ENCODE peak calls at places on chromosomes 6 and 20, in nine cellular contexts. T is GM10248, N is foreskin fibroblast, V is KG1, L is heart left ventricle, K is cerebellum, F is endothelial cell of umbilical vein, G is natural killer cell, W is hepatocyte. H is an unnamed sample.

GRCh38 chr6:4935981-4936680 is 67.7 kb downstream of the RPP40 start:
- DNase-seq in T (no peak), N (no peak), V (no peak), L (no peak), K (no peak), F (no peak), G (no peak), W (no peak), H (no peak)

GRCh38 chr6:43395822-43396221 is 26.4 kb upstream of the ZNF318 start:
- DNase-seq in T (no peak), N (no peak), V (no peak), L (peak), K (peak), F (no peak), G (no peak), W (no peak), H (no peak)

GRCh38 chr6:28764014-28764723 is 159.6 kb downstream of the TRIM27 start:
- DNase-seq in T (no peak), N (no peak), V (no peak), L (no peak), K (no peak), F (no peak), G (no peak), W (no peak), H (no peak)

GRCh38 chr20:63830821-63831593 is at the start of gene ZBTB46:
- DNase-seq in T (peak), N (peak), V (no peak), L (peak), K (peak), F (no peak), G (no peak), W (peak), H (peak)

GRCh38 chr6:169894377-169894960 is 143.0 kb downstream of the ERMARD start:
- DNase-seq in T (no peak), N (no peak), V (no peak), L (no peak), K (no peak), F (no peak), G (no peak), W (no peak), H (no peak)

GRCh38 chr6:33313709-33314514 is at the start of gene TAPBP:
- DNase-seq in T (peak), N (peak), V (peak), L (peak), K (peak), F (peak), G (peak), W (peak), H (peak)

GRCh38 chr6:111993342-111993741 is 60.6 kb upstream of the CCN6 start:
- DNase-seq in T (no peak), N (no peak), V (no peak), L (no peak), K (no peak), F (no peak), G (no peak), W (no peak), H (no peak)

GRCh38 chr6:18997375-18997826 is 610.3 kb downstream of the RNF144B start:
- DNase-seq in T (peak), N (no peak), V (no peak), L (no peak), K (peak), F (peak), G (no peak), W (peak), H (peak)

GRCh38 chr6:152948150-152948768 is 34.6 kb downstream of the FBXO5 start:
- DNase-seq in T (peak), N (peak), V (peak), L (no peak), K (peak), F (peak), G (no peak), W (peak), H (peak)

GRCh38 chr6:160519603-160520042 is 144.5 kb downstream of the LPA start:
- DNase-seq in T (peak), N (peak), V (no peak), L (no peak), K (no peak), F (peak), G (no peak), W (no peak), H (no peak)

GRCh38 chr20:31593221-31594001 is 11.7 kb upstream of the ID1 start:
- DNase-seq in T (no peak), N (peak), V (no peak), L (no peak), K (no peak), F (peak), G (no peak), W (peak), H (no peak)

GRCh38 chr6:87918461-87918941 is 129.1 kb upstream of the SPACA1 start:
- DNase-seq in T (no peak), N (no peak), V (no peak), L (no peak), K (no peak), F (no peak), G (no peak), W (no peak), H (no peak)

GRCh38 chr6:19433101-19433500 is 404.1 kb upstream of the ID4 start:
- DNase-seq in T (no peak), N (no peak), V (no peak), L (no peak), K (no peak), F (no peak), G (no peak), W (no peak), H (peak)

GRCh38 chr6:82766476-82766875 is 299.2 kb downstream of the UBE3D start:
- DNase-seq in T (no peak), N (no peak), V (no peak), L (no peak), K (no peak), F (no peak), G (no peak), W (no peak), H (no peak)

GRCh38 chr20:5675103-5676091 is 74.8 kb upstream of the SHLD1 start:
- DNase-seq in T (no peak), N (no peak), V (no peak), L (no peak), K (no peak), F (no peak), G (no peak), W (no peak), H (no peak)

GRCh38 chr6:112215901-112216300 is 38.5 kb downstream of the LAMA4 start:
- DNase-seq in T (no peak), N (no peak), V (no peak), L (no peak), K (no peak), F (no peak), G (no peak), W (no peak), H (no peak)